ENCODE peak calls at places on chromosomes 16 and 17, in nine cellular contexts. T is pancreas; P is A549; W is left lobe of liver; R is activated CD8-positive, alpha-beta T cell treated with anti-CD3 and anti-CD28 coated beads for 36 hours; F is natural killer cell; V is activated CD4-positive, CD25-positive, alpha-beta regulatory T cell treated with anti-CD3 and anti-CD28 coated beads, Interleukin-2, amount 50 U/mL, for 24 hours; A is stimulated activated naive B cell treated with anti-CD40 and anti-IgM and Interleukin-4, amounts not matched to agents 10 μg/mL and 1 μg/mL and 100 μg/mL, for 72 hours; N is left lung. J is an unnamed sample.

GRCh38 chr17:4503283-4504005 is 4.8 kb downstream of the SPNS2 start:
- ATAC-seq in T (no peak), P (no peak), W (no peak), R (no peak), F (no peak), V (no peak), A (no peak), N (no peak), J (no peak)

GRCh38 chr16:78034530-78034929 is 12.2 kb downstream of the CLEC3A start:
- ATAC-seq in T (no peak), P (no peak), W (no peak), R (no peak), F (no peak), V (no peak), A (no peak), N (no peak), J (no peak)

GRCh38 chr17:49120166-49120565 is 12.4 kb upstream of the B4GALNT2 start:
- ATAC-seq in T (no peak), P (no peak), W (no peak), R (no peak), F (no peak), V (no peak), A (no peak), N (no peak), J (no peak)

GRCh38 chr16:75062944-75063444 is 53.6 kb downstream of the LDHD start:
- ATAC-seq in T (no peak), P (no peak), W (no peak), R (no peak), F (no peak), V (no peak), A (no peak), N (no peak), J (no peak)

GRCh38 chr17:7687072-7687907 is at the start of gene TP53:
- ATAC-seq in T (peak), P (peak), W (peak), R (peak), F (peak), V (peak), A (peak), N (peak), J (peak)

GRCh38 chr16:20889625-20890275 is 10.4 kb downstream of the DCUN1D3 start:
- ATAC-seq in T (no peak), P (no peak), W (peak), R (no peak), F (no peak), V (no peak), A (no peak), N (peak), J (no peak)

GRCh38 chr17:60311186-60311585 is 80.7 kb downstream of the USP32 start:
- ATAC-seq in T (no peak), P (no peak), W (no peak), R (no peak), F (no peak), V (no peak), A (no peak), N (no peak), J (no peak)

GRCh38 chr16:84841787-84842300 is 22.1 kb downstream of the CRISPLD2 start:
- ATAC-seq in T (peak), P (no peak), W (peak), R (no peak), F (no peak), V (no peak), A (no peak), N (peak), J (peak)

GRCh38 chr16:78918805-78919204 is 681.7 kb downstream of the MAF start:
- ATAC-seq in T (no peak), P (no peak), W (no peak), R (no peak), F (no peak), V (no peak), A (no peak), N (no peak), J (no peak)

GRCh38 chr17:38920374-38921291 is 4.8 kb upstream of the LASP1NB start:
- ATAC-seq in T (no peak), P (no peak), W (no peak), R (no peak), F (no peak), V (no peak), A (no peak), N (no peak), J (no peak)

GRCh38 chr17:33964344-33964979 is 290.6 kb upstream of the CCL2 start:
- ATAC-seq in T (peak), P (peak), W (peak), R (peak), F (peak), V (peak), A (peak), N (peak), J (peak)

GRCh38 chr16:87789437-87790277 is 23.9 kb upstream of the KLHDC4 start:
- ATAC-seq in T (peak), P (peak), W (peak), R (no peak), F (no peak), V (no peak), A (no peak), N (peak), J (peak)

GRCh38 chr17:32596666-32597065 is 109.9 kb downstream of the CDK5R1 start:
- ATAC-seq in T (peak), P (no peak), W (no peak), R (peak), F (peak), V (no peak), A (no peak), N (no peak), J (no peak)

GRCh38 chr17:1008008-1008761 is 11.3 kb downstream of the TIMM22 start:
- ATAC-seq in T (no peak), P (no peak), W (no peak), R (no peak), F (no peak), V (no peak), A (no peak), N (peak), J (no peak)